ENCODE peak calls at places on chromosomes 7 and 10, in nine cellular contexts. J is body of pancreas, Z is mammary epithelial cell, H is AG09309, K is heart left ventricle, A is cardiac muscle cell, W is dorsolateral prefrontal cortex, I is hepatocyte, D is WERI-Rb-1. V is an unnamed sample.

GRCh38 chr7:22610871-22611757 is 111.1 kb upstream of the STEAP1B start:
- DNase-seq in J (no peak), Z (no peak), H (no peak), K (no peak), A (no peak), W (no peak), I (no peak), D (no peak), V (no peak)

GRCh38 chr10:77084431-77085144 is 553.0 kb downstream of the KCNMA1 start:
- DNase-seq in J (no peak), Z (no peak), H (no peak), K (peak), A (peak), W (peak), I (no peak), D (no peak), V (no peak)

GRCh38 chr7:30869794-30870491 is 41.7 kb upstream of the AQP1 start:
- DNase-seq in J (no peak), Z (no peak), H (no peak), K (peak), A (peak), W (peak), I (no peak), D (no peak), V (no peak)

GRCh38 chr7:135197906-135198655 is 13.2 kb downstream of the WDR91 start:
- DNase-seq in J (no peak), Z (no peak), H (peak), K (no peak), A (no peak), W (no peak), I (no peak), D (no peak), V (no peak)

GRCh38 chr7:46133076-46133475 is 212.0 kb upstream of the IGFBP3 start:
- DNase-seq in J (no peak), Z (no peak), H (peak), K (no peak), A (no peak), W (no peak), I (no peak), D (no peak), V (no peak)

GRCh38 chr10:49509904-49510303 is 29.0 kb downstream of the ERCC6 start:
- DNase-seq in J (no peak), Z (no peak), H (no peak), K (no peak), A (no peak), W (peak), I (no peak), D (no peak), V (no peak)

GRCh38 chr10:113094114-113094486 is 144.1 kb downstream of the TCF7L2 start:
- DNase-seq in J (no peak), Z (peak), H (peak), K (no peak), A (peak), W (no peak), I (no peak), D (no peak), V (no peak)

GRCh38 chr7:19560111-19560883 is 148.5 kb downstream of the POLR1F start:
- DNase-seq in J (no peak), Z (peak), H (peak), K (no peak), A (peak), W (no peak), I (peak), D (no peak), V (peak)

GRCh38 chr7:149882264-149883048 is 8.7 kb downstream of the ATP6V0E2 start:
- DNase-seq in J (peak), Z (no peak), H (no peak), K (peak), A (peak), W (peak), I (peak), D (no peak), V (no peak)

DNA sequence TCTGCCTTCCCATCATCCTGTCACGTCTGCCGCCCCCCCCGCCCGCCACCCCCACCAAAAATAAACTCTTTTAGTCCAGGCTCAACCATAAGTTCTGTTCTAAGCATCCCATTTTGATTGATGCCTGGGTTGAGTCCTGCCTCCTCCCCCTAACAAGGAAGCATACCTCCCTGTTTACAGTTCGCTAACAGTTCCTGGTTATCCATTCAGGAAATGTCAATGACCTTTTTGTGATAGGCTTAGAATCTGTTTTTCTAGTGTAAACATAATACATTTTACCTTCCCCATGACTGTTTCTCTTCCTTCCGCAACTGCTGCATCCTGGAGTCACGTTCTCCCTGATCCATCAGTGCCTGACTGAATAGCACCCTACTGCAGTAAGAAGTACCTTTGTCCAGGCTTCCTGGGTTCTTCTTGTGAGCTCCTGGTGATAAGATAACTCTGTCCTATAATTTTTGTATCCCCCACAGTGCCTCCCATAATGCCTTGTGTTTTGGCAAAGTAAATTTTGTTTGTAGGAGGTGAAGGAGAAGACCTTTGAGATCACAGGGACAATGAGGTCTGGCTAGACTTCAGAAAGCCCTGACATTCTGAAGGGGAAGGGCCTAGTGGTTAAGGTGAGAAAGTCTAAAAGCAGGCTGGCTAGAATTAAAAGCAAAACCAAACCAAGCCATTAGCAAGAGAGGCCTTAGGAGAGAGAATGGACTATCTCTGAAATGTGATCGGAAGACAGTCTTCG is 7.3 kb downstream of the AGFG2 start:
- DNase-seq in J (peak), Z (no peak), H (no peak), K (no peak), A (no peak), W (no peak), I (peak), D (no peak), V (no peak)
- H3K4me3 ChIP-seq in J (no peak), Z (no peak), H (no peak), K (no peak), A (no peak), W (no peak), I (no peak), D (no peak), V (no peak)

GRCh38 chr7:6284461-6285360 is 12.3 kb upstream of the CYTH3 start:
- DNase-seq in J (no peak), Z (peak), H (no peak), K (no peak), A (no peak), W (no peak), I (no peak), D (no peak), V (no peak)
- TF ChIP-seq CTCF in J (no peak), Z (no peak), H (no peak), K (no peak), A (no peak), W (no peak), I (no peak), D (no peak), V (no peak)

GRCh38 chr10:5608608-5609270 is 57.7 kb downstream of the ASB13 start:
- DNase-seq in J (no peak), Z (no peak), H (no peak), K (no peak), A (no peak), W (no peak), I (no peak), D (no peak), V (no peak)

GRCh38 chr10:5606864-5607263 is 59.5 kb downstream of the ASB13 start:
- DNase-seq in J (no peak), Z (no peak), H (no peak), K (no peak), A (no peak), W (no peak), I (no peak), D (no peak), V (no peak)

GRCh38 chr10:5606321-5606720 is 60.1 kb downstream of the ASB13 start:
- DNase-seq in J (no peak), Z (no peak), H (no peak), K (no peak), A (no peak), W (no peak), I (no peak), D (no peak), V (no peak)

GRCh38 chr10:5609952-5610616 is 56.3 kb downstream of the ASB13 start:
- DNase-seq in J (no peak), Z (peak), H (no peak), K (no peak), A (no peak), W (no peak), I (peak), D (no peak), V (no peak)

DNA sequence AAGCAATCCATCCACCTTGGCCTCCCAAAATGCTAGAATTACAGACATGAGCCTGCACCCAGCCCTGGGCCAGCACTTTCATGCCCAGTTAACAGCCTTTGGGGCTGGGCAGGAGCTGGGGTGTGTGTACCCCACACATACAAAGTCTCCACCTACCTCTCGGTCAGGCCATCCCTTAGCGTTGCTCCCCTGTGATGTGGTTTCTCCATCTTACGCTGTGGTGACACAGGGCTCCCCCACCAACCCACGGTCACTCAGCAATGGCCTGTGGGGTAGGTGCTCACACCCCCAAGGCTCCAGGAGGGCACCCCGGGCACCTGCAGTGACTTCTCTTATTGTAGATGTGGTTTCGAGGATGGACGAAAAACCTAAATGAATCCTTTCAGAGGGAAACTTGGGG is 58.8 kb downstream of the ASB13 start:
- DNase-seq in J (no peak), Z (no peak), H (no peak), K (no peak), A (no peak), W (no peak), I (no peak), D (no peak), V (no peak)
- H3K4me3 ChIP-seq in J (no peak), Z (no peak), H (no peak), K (no peak), A (no peak), W (no peak), I (no peak), D (no peak), V (no peak)

DNA sequence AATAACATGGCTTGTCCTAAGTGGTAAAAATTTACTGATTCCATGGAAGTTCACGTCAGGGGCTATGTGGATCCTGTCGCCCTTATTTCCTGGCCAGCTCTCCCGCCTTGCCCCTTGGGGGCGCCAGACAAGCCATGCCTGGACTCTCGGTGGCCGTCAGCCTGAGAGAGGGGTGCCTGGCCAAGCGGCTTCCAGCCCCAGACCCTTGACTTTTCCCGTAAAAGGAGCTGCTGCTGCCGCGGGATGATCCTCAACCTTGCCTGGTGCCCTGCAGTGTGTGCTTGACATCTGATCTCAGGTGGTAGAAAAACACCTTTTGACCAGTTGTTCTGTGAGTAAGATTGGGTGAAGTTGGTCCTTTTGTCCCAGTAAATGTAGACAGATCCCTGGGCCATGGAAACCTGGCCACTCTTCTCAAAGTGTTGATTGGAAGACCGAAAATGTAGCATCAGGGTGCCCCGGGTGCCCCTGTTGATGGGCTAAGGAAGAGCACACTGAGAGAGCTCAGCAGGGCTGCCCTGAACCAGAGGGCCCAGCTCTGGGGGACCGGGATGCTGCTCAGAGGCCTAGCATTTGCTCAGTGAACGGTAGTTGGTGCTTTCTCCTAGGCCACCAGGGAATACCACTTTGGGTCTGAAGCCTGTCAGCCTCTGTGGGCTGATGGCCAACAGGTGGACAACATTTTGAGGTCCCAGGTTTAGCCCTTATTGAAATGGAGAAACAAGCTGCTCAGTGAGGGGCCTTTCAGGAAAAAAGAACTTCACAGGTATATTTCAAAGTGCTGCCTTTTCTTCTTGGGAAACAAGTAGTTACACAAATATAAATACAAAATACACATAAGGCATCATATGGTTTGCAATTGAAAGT is 162.5 kb downstream of the LRMDA start:
- DNase-seq in J (no peak), Z (no peak), H (no peak), K (no peak), A (no peak), W (no peak), I (no peak), D (peak), V (no peak)
- TF ChIP-seq CTCF in J (no peak), Z (peak), H (no peak), K (no peak), A (no peak), W (no peak), I (peak), D (peak), V (peak)

GRCh38 chr10:69866688-69867461 is 65.2 kb downstream of the COL13A1 start:
- DNase-seq in J (peak), Z (peak), H (no peak), K (peak), A (peak), W (peak), I (peak), D (peak), V (no peak)
- H3K4me3 ChIP-seq in J (no peak), Z (no peak), H (peak), K (peak), A (no peak), W (no peak), I (no peak), D (no peak), V (no peak)

GRCh38 chr10:91745086-91745831 is 53.0 kb upstream of the TNKS2 start:
- DNase-seq in J (peak), Z (peak), H (no peak), K (no peak), A (peak), W (no peak), I (peak), D (peak), V (peak)
- TF ChIP-seq CTCF in J (no peak), Z (peak), H (peak), K (peak), A (peak), W (no peak), I (peak), D (peak), V (peak)

GRCh38 chr10:119118231-119118630 is 14.3 kb downstream of the DENND10 start:
- DNase-seq in J (no peak), Z (no peak), H (no peak), K (no peak), A (no peak), W (no peak), I (no peak), D (no peak), V (no peak)

GRCh38 chr10:119119400-119119799 is 15.5 kb downstream of the DENND10 start:
- DNase-seq in J (no peak), Z (no peak), H (no peak), K (no peak), A (no peak), W (no peak), I (no peak), D (no peak), V (no peak)

GRCh38 chr10:119115921-119116320 is 12.0 kb downstream of the DENND10 start:
- DNase-seq in J (no peak), Z (no peak), H (no peak), K (no peak), A (peak), W (no peak), I (no peak), D (no peak), V (no peak)

GRCh38 chr10:119113805-119114732 is 10.2 kb downstream of the DENND10 start:
- DNase-seq in J (no peak), Z (peak), H (peak), K (no peak), A (peak), W (no peak), I (peak), D (no peak), V (no peak)

GRCh38 chr10:119116326-119116951 is 12.5 kb downstream of the DENND10 start:
- DNase-seq in J (no peak), Z (no peak), H (no peak), K (no peak), A (peak), W (no peak), I (no peak), D (no peak), V (no peak)
- H3K4me3 ChIP-seq in J (no peak), Z (no peak), H (no peak), K (no peak), A (no peak), W (no peak), I (no peak), D (no peak), V (no peak)

GRCh38 chr7:132394283-132395003 is 181.8 kb downstream of the PLXNA4 start:
- DNase-seq in J (no peak), Z (no peak), H (no peak), K (no peak), A (peak), W (no peak), I (no peak), D (peak), V (no peak)
- TF ChIP-seq CTCF in J (no peak), Z (peak), H (peak), K (peak), A (peak), W (peak), I (peak), D (peak), V (peak)

GRCh38 chr7:98242342-98242741 is 9.7 kb downstream of the TECPR1 start:
- DNase-seq in J (no peak), Z (no peak), H (no peak), K (no peak), A (no peak), W (no peak), I (no peak), D (no peak), V (no peak)
- H3K4me3 ChIP-seq in J (no peak), Z (no peak), H (no peak), K (no peak), A (no peak), W (no peak), I (no peak), D (no peak), V (no peak)

GRCh38 chr7:5396542-5396941 is 27.1 kb downstream of the TNRC18 start:
- DNase-seq in J (peak), Z (peak), H (no peak), K (no peak), A (peak), W (no peak), I (no peak), D (no peak), V (no peak)
- TF ChIP-seq CTCF in J (no peak), Z (peak), H (peak), K (peak), A (no peak), W (peak), I (no peak), D (no peak), V (no peak)

V was measured in epithelial cell of proximal tubule.